ENCODE peak calls at places on chromosomes 12 and 14, in four cellular contexts. O is AG09309, A is upper lobe of right lung, Z is A673. N is an unnamed sample.

GRCh38 chr12:83451189-83451588 is 764.5 kb downstream of the TMTC2 start:
- DNase-seq in A (no peak), Z (no peak), O (no peak), N (no peak)

GRCh38 chr12:24256636-24257150 is 307.2 kb upstream of the SOX5 start:
- DNase-seq in A (no peak), Z (no peak), O (no peak), N (no peak)

GRCh38 chr12:105910030-105910429 is 228.7 kb downstream of the NUAK1 start:
- DNase-seq in A (no peak), O (no peak), Z (no peak), N (no peak)

GRCh38 chr12:104514127-104514810 is 57.5 kb downstream of the CHST11 start:
- DNase-seq in Z (no peak), O (no peak), A (no peak), N (no peak)

GRCh38 chr12:27319394-27319793 is 13.2 kb upstream of the BMAL2 start:
- DNase-seq in Z (no peak), O (peak; percentile 21), A (no peak), N (no peak)

GRCh38 chr12:92905258-92905810 is 23.8 kb downstream of the EEA1 start:
- DNase-seq in A (no peak), O (no peak), Z (no peak), N (no peak)

GRCh38 chr14:20603813-20604212 is 12.6 kb upstream of the RNASE12 start:
- DNase-seq in A (no peak), Z (no peak), O (no peak), N (no peak)

GRCh38 chr14:51884086-51884927 is 23.9 kb downstream of the GNG2 start:
- DNase-seq in Z (peak; percentile 10), A (no peak), O (peak; percentile 41), N (no peak)

GRCh38 chr12:121795029-121795977 is 1.8 kb upstream of the RHOF start:
- DNase-seq in Z (peak; percentile 87), O (no peak), A (peak; percentile 93), N (no peak)

GRCh38 chr12:58443273-58443980 is 476.9 kb downstream of the LRIG3 start:
- DNase-seq in A (no peak), O (no peak), Z (peak; percentile 57), N (no peak)

GRCh38 chr12:116881325-116881866 is at the start of gene HRK:
- DNase-seq in Z (peak; percentile 34), O (no peak), A (no peak), N (no peak)

GRCh38 chr14:76977793-76978730 is 50.4 kb downstream of the IRF2BPL start:
- DNase-seq in Z (no peak), O (no peak), A (peak; percentile 92), N (no peak)

GRCh38 chr12:74322792-74323191 is 214.8 kb upstream of the ATXN7L3B start:
- DNase-seq in Z (no peak), A (no peak), O (no peak), N (no peak)
- TF ChIP-seq CTCF in Z (no peak), A (no peak), O (no peak), N (no peak)

GRCh38 chr12:21771311-21771710 is 3.2 kb downstream of the KCNJ8 start:
- DNase-seq in O (no peak), A (no peak), Z (no peak), N (no peak)

GRCh38 chr12:21773799-21774198 is 707 bp downstream of the KCNJ8 start:
- DNase-seq in A (no peak), O (no peak), Z (no peak), N (no peak)

GRCh38 chr12:21774358-21775129 is at the start of gene KCNJ8:
- DNase-seq in Z (peak; percentile 26), A (peak; percentile 91), O (no peak), N (no peak)

GRCh38 chr12:21775130-21775920 is 819 bp upstream of the KCNJ8 start:
- DNase-seq in Z (no peak), A (no peak), O (no peak), N (no peak)

GRCh38 chr12:21773263-21773741 is 1.2 kb downstream of the KCNJ8 start:
- DNase-seq in Z (peak; percentile 16), O (no peak), A (peak; percentile 67), N (no peak)
- TF ChIP-seq CTCF in Z (peak; percentile 52), O (peak; percentile 40), A (peak; percentile 27), N (peak; percentile 43)

GRCh38 chr12:109714141-109714912 is 702 bp downstream of the FAM222A start:
- DNase-seq in Z (peak; percentile 55), O (no peak), A (peak; percentile 86), N (no peak)
- TF ChIP-seq CTCF in Z (peak; percentile 7), O (peak; percentile 10), A (peak; percentile 23), N (peak; percentile 60)

DNA sequence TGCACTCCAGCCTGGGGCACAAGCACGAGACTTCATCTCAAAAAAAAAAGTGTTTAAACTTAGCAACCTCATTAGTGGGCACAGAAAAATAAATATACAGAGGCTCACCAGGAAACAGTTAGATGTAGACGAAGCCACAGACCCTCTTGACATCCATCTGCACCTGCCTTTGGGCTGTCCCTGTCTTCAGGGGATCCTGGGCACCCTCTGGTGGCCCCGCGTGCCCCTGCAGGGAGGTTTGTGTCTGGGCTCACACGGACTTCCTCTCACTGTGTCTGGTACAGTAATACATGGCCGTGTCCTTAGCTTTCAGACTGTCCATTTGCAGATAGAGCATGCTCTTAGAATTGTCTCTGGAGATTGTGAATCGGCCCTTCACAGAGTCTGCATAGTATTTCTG is 916.5 kb downstream of the TMEM121 start:
- DNase-seq in Z (peak; percentile 35), O (no peak), A (no peak), N (no peak)
- TF ChIP-seq CTCF in Z (peak; percentile 42), O (no peak), A (peak; percentile 19), N (no peak)

GRCh38 chr12:52142431-52142830 is 49.4 kb downstream of the KRT80 start:
- DNase-seq in A (no peak), Z (no peak), O (no peak), N (no peak)

GRCh38 chr12:52139147-52139546 is 52.7 kb downstream of the KRT80 start:
- DNase-seq in O (no peak), A (no peak), Z (no peak), N (peak; percentile 53)

GRCh38 chr12:52141875-52142274 is 49.9 kb downstream of the KRT80 start:
- DNase-seq in Z (no peak), O (no peak), A (no peak), N (no peak)

GRCh38 chr12:52139579-52140062 is 52.2 kb downstream of the KRT80 start:
- DNase-seq in O (no peak), Z (no peak), A (no peak), N (no peak)

GRCh38 chr12:52141306-52141705 is 50.5 kb downstream of the KRT80 start:
- DNase-seq in A (no peak), Z (no peak), O (no peak), N (no peak)
- TF ChIP-seq CTCF in A (no peak), Z (peak; percentile 15), O (no peak), N (peak; percentile 22)

GRCh38 chr14:48973136-48973535 is 613.0 kb downstream of the RPS29 start:
- DNase-seq in A (no peak), Z (no peak), O (no peak), N (no peak)

GRCh38 chr14:48970995-48971394 is 615.2 kb downstream of the RPS29 start:
- DNase-seq in A (no peak), Z (peak; percentile 58), O (no peak), N (no peak)

GRCh38 chr14:48974994-48975393 is 611.2 kb downstream of the RPS29 start:
- DNase-seq in A (no peak), Z (no peak), O (no peak), N (no peak)
- TF ChIP-seq CTCF in A (no peak), Z (peak; percentile 25), O (no peak), N (no peak)

GRCh38 chr14:58362798-58363412 is 32.8 kb upstream of the TOMM20L start:
- DNase-seq in Z (peak; percentile 49), O (no peak), A (no peak), N (no peak)
- TF ChIP-seq CTCF in Z (peak; percentile 62), O (peak; percentile 25), A (peak; percentile 25), N (peak; percentile 77)